ENCODE peak calls at places on chromosomes 13 and 19, in eight cellular contexts. R, L, A, J, F, T, Y and B are unnamed samples.

GRCh38 chr13:108060111-108060510 is 155.2 kb downstream of the LIG4 start:
- DNase-seq in R (no peak), L (no peak), A (no peak), J (no peak), F (no peak), T (no peak), Y (no peak), B (no peak)

GRCh38 chr13:39567569-39567968 is 35.4 kb downstream of the LHFPL6 start:
- DNase-seq in R (no peak), L (no peak), A (no peak), J (no peak), F (no peak), T (no peak), Y (no peak), B (no peak)

GRCh38 chr13:101649490-101650126 is 197.1 kb downstream of the ITGBL1 start:
- DNase-seq in R (no peak), L (no peak), A (peak; percentile 46), J (peak; percentile 47), F (no peak), T (no peak), Y (no peak), B (no peak)

GRCh38 chr19:49896863-49897621 is at the start of gene IL4I1:
- DNase-seq in R (no peak), L (no peak), A (peak; percentile 36), J (peak; percentile 45), F (no peak), T (no peak), Y (no peak), B (no peak)

GRCh38 chr13:34161829-34162544 is 344.0 kb downstream of the RFC3 start:
- DNase-seq in R (no peak), L (no peak), A (no peak), J (peak; percentile 75), F (no peak), T (peak; percentile 77), Y (no peak), B (no peak)

GRCh38 chr19:40945645-40946044 is 45.4 kb upstream of the CYP2B6 start:
- DNase-seq in R (no peak), L (no peak), A (no peak), J (no peak), F (no peak), T (no peak), Y (no peak), B (no peak)

GRCh38 chr19:4161415-4162077 is 8.1 kb downstream of the CREB3L3 start:
- DNase-seq in R (no peak), L (no peak), A (no peak), J (no peak), F (no peak), T (no peak), Y (no peak), B (no peak)

GRCh38 chr19:11538232-11539036 is at the start of gene CNN1:
- DNase-seq in R (no peak), L (peak; percentile 83), A (peak; percentile 13), J (peak; percentile 89), F (no peak), T (no peak), Y (no peak), B (peak; percentile 96)

GRCh38 chr13:49023441-49023840 is 47.7 kb downstream of the FNDC3A start:
- DNase-seq in R (no peak), L (no peak), A (no peak), J (peak; percentile 42), F (no peak), T (no peak), Y (no peak), B (no peak)

GRCh38 chr19:29663861-29664752 is 1.2 kb upstream of the PLEKHF1 start:
- DNase-seq in R (no peak), L (no peak), A (no peak), J (peak; percentile 35), F (no peak), T (no peak), Y (no peak), B (no peak)

GRCh38 chr19:46180701-46181385 is 32.8 kb downstream of the IGFL2 start:
- DNase-seq in R (no peak), L (no peak), A (no peak), J (peak; percentile 25), F (no peak), T (no peak), Y (no peak), B (no peak)

GRCh38 chr13:52650731-52651130 is 1.9 kb upstream of the SUGT1 start:
- DNase-seq in R (no peak), L (no peak), A (no peak), J (no peak), F (no peak), T (no peak), Y (no peak), B (no peak)

GRCh38 chr19:35983177-35983576 is 11.8 kb upstream of the SDHAF1 start:
- DNase-seq in R (no peak), L (no peak), A (no peak), J (no peak), F (no peak), T (no peak), Y (no peak), B (no peak)

GRCh38 chr13:113413898-113414282 is 39.4 kb downstream of the ADPRHL1 start:
- DNase-seq in R (no peak), L (no peak), A (no peak), J (peak; percentile 53), F (no peak), T (no peak), Y (no peak), B (peak; percentile 92)

GRCh38 chr13:44917589-44918322 is 71.5 kb downstream of the NUFIP1 start:
- DNase-seq in R (peak; percentile 99), L (peak; percentile 99), A (peak; percentile 97), J (peak; percentile 84), F (peak; percentile 84), T (peak; percentile 94), Y (peak; percentile 88), B (peak; percentile 97)

GRCh38 chr19:2051771-2052704 is 994 bp upstream of the MKNK2 start:
- DNase-seq in R (no peak), L (no peak), A (no peak), J (no peak), F (no peak), T (no peak), Y (no peak), B (no peak)

GRCh38 chr19:45498411-45499195 is at the start of gene PPM1N:
- DNase-seq in R (no peak), L (peak; percentile 85), A (no peak), J (no peak), F (no peak), T (no peak), Y (no peak), B (no peak)

GRCh38 chr13:66992183-66992582 is 238.0 kb downstream of the PCDH9 start:
- DNase-seq in R (no peak), L (no peak), A (no peak), J (no peak), F (no peak), T (no peak), Y (no peak), B (no peak)

GRCh38 chr13:43786472-43786765 is 353 bp downstream of the ENOX1 start:
- DNase-seq in R (no peak), L (peak; percentile 78), A (no peak), J (no peak), F (no peak), T (no peak), Y (no peak), B (no peak)

GRCh38 chr19:30895946-30896345 is 453.3 kb downstream of the TSHZ3 start:
- DNase-seq in R (no peak), L (no peak), A (no peak), J (no peak), F (no peak), T (no peak), Y (no peak), B (no peak)

GRCh38 chr13:110615322-110616102 is at the start of gene NAXD:
- DNase-seq in R (peak; percentile 84), L (peak; percentile 91), A (peak; percentile 84), J (peak; percentile 100), F (peak; percentile 99), T (peak; percentile 65), Y (peak; percentile 99), B (peak; percentile 97)